ENCODE peak calls at places on chromosomes 1 and 21, in nine cellular contexts. J is HFF-Myc; X is activated T-cell treated with anti-CD3 and anti-CD28 coated beads, Interleukin-2, amount 50 U/mL, for 24 hours; U is NCI-H1105 treated with DMSO at 0.1 percent for 48 hours; L is fibroblast of lung; W is IMR-90; V is left ventricle myocardium superior; Y is naive thymus-derived CD8-positive, alpha-beta T cell; K is AG09319. E is an unnamed sample.

GRCh38 chr1:30179942-30180543 is 543.3 kb downstream of the MATN1 start:
- DNase-seq in J (no peak), X (no peak), U (no peak), L (no peak), W (no peak), V (no peak), Y (no peak), K (no peak), E (no peak)

GRCh38 chr1:240309804-240310203 is 218.1 kb downstream of the FMN2 start:
- DNase-seq in J (no peak), X (no peak), U (no peak), L (no peak), W (no peak), V (no peak), Y (no peak), K (no peak), E (no peak)

GRCh38 chr1:229669333-229669732 is 43.3 kb downstream of the URB2 start:
- DNase-seq in J (no peak), X (no peak), U (no peak), L (peak), W (no peak), V (no peak), Y (no peak), K (no peak), E (no peak)

GRCh38 chr1:110525250-110525597 is 6.2 kb upstream of the KCNA10 start:
- DNase-seq in J (no peak), X (no peak), U (no peak), L (no peak), W (no peak), V (no peak), Y (no peak), K (no peak), E (no peak)

GRCh38 chr1:198780376-198780775 is 141.5 kb downstream of the PTPRC start:
- DNase-seq in J (no peak), X (no peak), U (no peak), L (no peak), W (peak), V (no peak), Y (no peak), K (no peak), E (no peak)

GRCh38 chr1:107228704-107229103 is 87.9 kb downstream of the NTNG1 start:
- DNase-seq in J (no peak), X (no peak), U (no peak), L (no peak), W (peak), V (no peak), Y (no peak), K (no peak), E (no peak)

GRCh38 chr21:29172282-29172681 is 41.8 kb downstream of the MAP3K7CL start:
- DNase-seq in J (no peak), X (no peak), U (no peak), L (no peak), W (no peak), V (no peak), Y (no peak), K (no peak), E (no peak)

GRCh38 chr1:16405441-16405840 is 31.8 kb downstream of the SPATA21 start:
- DNase-seq in J (no peak), X (no peak), U (no peak), L (peak), W (no peak), V (no peak), Y (no peak), K (no peak), E (no peak)

GRCh38 chr1:206575894-206576737 is 36.1 kb downstream of the EIF2D start:
- DNase-seq in J (no peak), X (peak), U (peak), L (no peak), W (no peak), V (no peak), Y (no peak), K (no peak), E (no peak)

GRCh38 chr1:212613440-212614335 is 5.1 kb downstream of the ATF3 start:
- DNase-seq in J (no peak), X (no peak), U (no peak), L (no peak), W (no peak), V (no peak), Y (no peak), K (no peak), E (no peak)

GRCh38 chr1:210231846-210232523 is 611 bp upstream of the SERTAD4 start:
- DNase-seq in J (peak), X (no peak), U (peak), L (peak), W (no peak), V (peak), Y (no peak), K (no peak), E (no peak)

GRCh38 chr1:212466913-212467650 is 34.4 kb downstream of the NENF start:
- DNase-seq in J (no peak), X (no peak), U (no peak), L (no peak), W (no peak), V (no peak), Y (no peak), K (no peak), E (no peak)

GRCh38 chr1:173161510-173162221 is 45.5 kb downstream of the TNFSF4 start:
- DNase-seq in J (peak), X (no peak), U (no peak), L (peak), W (peak), V (no peak), Y (no peak), K (no peak), E (peak)

GRCh38 chr1:50959913-50960844 is at the start of gene FAF1:
- DNase-seq in J (peak), X (peak), U (peak), L (peak), W (peak), V (peak), Y (peak), K (peak), E (peak)

GRCh38 chr1:182444497-182444896 is 5.4 kb upstream of the RGSL1 start:
- DNase-seq in J (no peak), X (no peak), U (no peak), L (no peak), W (no peak), V (no peak), Y (no peak), K (no peak), E (no peak)

GRCh38 chr21:40200962-40201361 is 333.7 kb downstream of the PCP4 start:
- DNase-seq in J (no peak), X (no peak), U (peak), L (no peak), W (no peak), V (no peak), Y (no peak), K (no peak), E (no peak)

GRCh38 chr1:6967431-6968079 is 182.3 kb downstream of the CAMTA1 start:
- DNase-seq in J (no peak), X (no peak), U (no peak), L (no peak), W (no peak), V (no peak), Y (no peak), K (no peak), E (no peak)

E was measured in CD4-positive, CD25-positive, alpha-beta regulatory T cell.